ENCODE peak calls at places on chromosomes 11 and 22, in five cellular contexts. J is tibial nerve, V is heart right ventricle, L is lower lobe of right lung, U is mesenchymal stem cell. Q is an unnamed sample.

GRCh38 chr22:23682082-23682481 is 8.7 kb upstream of the RGL4 start:
- DNase-seq in J (no peak), U (no peak), L (no peak), V (no peak), Q (no peak)

GRCh38 chr11:88404932-88405710 is 67.6 kb upstream of the CTSC start:
- DNase-seq in L (no peak), U (peak; percentile 52), V (no peak), J (no peak), Q (no peak)

GRCh38 chr11:92224394-92225205 is at the start of gene FAT3:
- DNase-seq in L (peak; percentile 39), J (no peak), U (peak; percentile 52), V (peak; percentile 3), Q (peak; percentile 32)

GRCh38 chr11:132895340-132895739 is 637.0 kb downstream of the OPCML start:
- DNase-seq in L (no peak), J (no peak), U (no peak), V (no peak), Q (no peak)

GRCh38 chr22:33743756-33744155 is 176.5 kb downstream of the LARGE1 start:
- DNase-seq in L (no peak), U (no peak), J (no peak), V (no peak), Q (no peak)

GRCh38 chr22:24985824-24986214 is 33.3 kb downstream of the KIAA1671 start:
- DNase-seq in V (peak; percentile 75), L (no peak), U (peak; percentile 98), J (no peak), Q (peak; percentile 63)

GRCh38 chr11:47944555-47945128 is 35.7 kb upstream of the PTPRJ start:
- DNase-seq in U (no peak), J (no peak), V (no peak), L (no peak), Q (peak; percentile 22)

GRCh38 chr11:85742873-85743275 is 56.9 kb upstream of the CCDC89 start:
- DNase-seq in U (no peak), V (no peak), J (no peak), L (no peak), Q (no peak)

GRCh38 chr11:60143768-60144167 is 39.1 kb downstream of the MS4A6A start:
- DNase-seq in V (no peak), L (no peak), U (no peak), J (no peak), Q (no peak)

GRCh38 chr11:68043349-68044144 is 4.7 kb downstream of the TCIRG1 start:
- DNase-seq in V (no peak), J (no peak), U (peak; percentile 89), L (no peak), Q (no peak)

GRCh38 chr11:62245271-62245753 is 3.3 kb downstream of the SCGB1D2 start:
- DNase-seq in U (peak; percentile 26), L (no peak), J (no peak), V (no peak), Q (peak; percentile 28)

GRCh38 chr11:69076129-69076791 is 27.5 kb downstream of the TPCN2 start:
- DNase-seq in J (no peak), U (no peak), L (no peak), V (no peak), Q (peak; percentile 92)

GRCh38 chr11:108973402-108974119 is 308.7 kb downstream of the DDX10 start:
- DNase-seq in L (no peak), V (no peak), U (peak; percentile 57), J (no peak), Q (peak; percentile 81)

GRCh38 chr11:35550374-35551036 is 25.1 kb upstream of the PAMR1 start:
- DNase-seq in U (no peak), J (no peak), V (no peak), L (no peak), Q (no peak)

GRCh38 chr11:61917357-61918109 is at the start of gene RAB3IL1:
- DNase-seq in V (peak; percentile 71), U (peak; percentile 40), L (no peak), J (peak; percentile 66), Q (peak; percentile 66)

GRCh38 chr22:37655252-37655563 is 3.3 kb upstream of the PDXP start:
- DNase-seq in L (no peak), V (no peak), J (no peak), U (no peak), Q (no peak)

GRCh38 chr11:131693756-131694155 is 323.3 kb downstream of the NTM start:
- DNase-seq in J (no peak), U (no peak), L (no peak), V (no peak), Q (no peak)

GRCh38 chr22:39534591-39535301 is 2.2 kb upstream of the RPS19BP1 start:
- DNase-seq in L (peak; percentile 90), U (peak; percentile 67), V (peak; percentile 81), J (peak; percentile 91), Q (peak; percentile 86)

GRCh38 chr11:85628771-85629341 is 463 bp downstream of the TMEM126B start:
- DNase-seq in L (no peak), V (no peak), J (no peak), U (no peak), Q (no peak)

GRCh38 chr11:80297808-80298460 is 857.1 kb upstream of the TENM4 start:
- DNase-seq in J (no peak), V (no peak), U (peak; percentile 90), L (no peak), Q (no peak)

GRCh38 chr22:36359172-36359973 is 28.4 kb downstream of the MYH9 start:
- DNase-seq in J (no peak), U (no peak), V (no peak), L (no peak), Q (no peak)

GRCh38 chr11:107741044-107741823 is 29.4 kb upstream of the SLN start:
- DNase-seq in V (no peak), U (peak; percentile 28), L (peak; percentile 61), J (no peak), Q (no peak)

GRCh38 chr11:130598433-130598832 is 150.0 kb downstream of the ADAMTS15 start:
- DNase-seq in J (no peak), V (no peak), L (no peak), U (no peak), Q (no peak)
- H3K9me3 ChIP-seq in J (no peaks in the 10 kb centered on the region), V (no peaks in the 10 kb centered on the region), L (no peaks in the 10 kb centered on the region), U (no peaks in the 10 kb centered on the region), Q (no peaks in the 10 kb centered on the region)

GRCh38 chr11:37451903-37452302 is 853.9 kb upstream of the RAG2 start:
- DNase-seq in J (no peak), L (no peak), V (no peak), U (no peak), Q (no peak)
- H3K36me3 ChIP-seq in J (no peaks in the 10 kb centered on the region), L (no peaks in the 10 kb centered on the region), V (no peaks in the 10 kb centered on the region), U (no peaks in the 10 kb centered on the region), Q (no peaks in the 10 kb centered on the region)

GRCh38 chr22:48346911-48347310 is 1480.8 kb downstream of the BRD1 start:
- DNase-seq in V (no peak), L (no peak), U (no peak), J (no peak), Q (no peak)
- H3K9me3 ChIP-seq in V (no peaks in the 10 kb centered on the region), L (no peaks in the 10 kb centered on the region), U (no peaks in the 10 kb centered on the region), J (no peaks in the 10 kb centered on the region), Q (no peaks in the 10 kb centered on the region)

GRCh38 chr22:20951151-20951931 is 15.7 kb upstream of the AIFM3 start:
- DNase-seq in J (no peak), L (no peak), V (no peak), U (no peak), Q (no peak)
- H3K36me3 ChIP-seq in J (no peaks in the 10 kb centered on the region), L (peaks cover 52% of the 10 kb centered on the region), V (peaks cover 53% of the 10 kb centered on the region), U (peaks cover 41% of the 10 kb centered on the region), Q (peaks cover 64% of the 10 kb centered on the region)

Q was measured in SJSA1.